ENCODE peak calls at places on chromosomes 4 and X, in seven cellular contexts. One of them, this sample, is unnamed.

GRCh38 chrX:148466292-148466691 is 34.1 kb upstream of the AFF2 start:
- DNase-seq in fibroblast of pulmonary artery: no peak
- DNase-seq in CD8-positive, alpha-beta T cell: no peak
- DNase-seq in lower leg skin: no peak
- DNase-seq in left lung: no peak
- DNase-seq in nephron progenitor cell: no peak
- DNase-seq in gastrocnemius medialis: no peak
- DNase-seq in this sample: no peak

GRCh38 chr4:86688026-86688425 is 93.9 kb downstream of the PTPN13 start:
- DNase-seq in left lung: no peak
- DNase-seq in CD8-positive, alpha-beta T cell: no peak
- DNase-seq in nephron progenitor cell: no peak
- DNase-seq in fibroblast of pulmonary artery: no peak
- DNase-seq in gastrocnemius medialis: no peak
- DNase-seq in lower leg skin: no peak
- DNase-seq in this sample: no peak

GRCh38 chrX:136255543-136255942 is 4.3 kb upstream of the MAP7D3 start:
- DNase-seq in fibroblast of pulmonary artery: no peak
- DNase-seq in CD8-positive, alpha-beta T cell: no peak
- DNase-seq in lower leg skin: no peak
- DNase-seq in nephron progenitor cell: no peak
- DNase-seq in gastrocnemius medialis: no peak
- DNase-seq in left lung: no peak
- DNase-seq in this sample: no peak

GRCh38 chrX:2692221-2693122 is 1.4 kb downstream of the CD99 start:
- DNase-seq in CD8-positive, alpha-beta T cell: no peak
- DNase-seq in left lung: no peak
- DNase-seq in fibroblast of pulmonary artery: peak; percentile 61
- DNase-seq in lower leg skin: no peak
- DNase-seq in gastrocnemius medialis: peak; percentile 39
- DNase-seq in nephron progenitor cell: peak; percentile 29
- DNase-seq in this sample: peak; percentile 34

GRCh38 chr4:80413096-80413495 is 77.6 kb downstream of the CFAP299 start:
- DNase-seq in nephron progenitor cell: no peak
- DNase-seq in lower leg skin: no peak
- DNase-seq in left lung: no peak
- DNase-seq in CD8-positive, alpha-beta T cell: no peak
- DNase-seq in gastrocnemius medialis: no peak
- DNase-seq in fibroblast of pulmonary artery: no peak
- DNase-seq in this sample: no peak

GRCh38 chrX:52574416-52575275 is 57.8 kb upstream of the XAGE1B start:
- DNase-seq in gastrocnemius medialis: no peak
- DNase-seq in lower leg skin: peak; percentile 14
- DNase-seq in left lung: no peak
- DNase-seq in CD8-positive, alpha-beta T cell: no peak
- DNase-seq in nephron progenitor cell: peak; percentile 25
- DNase-seq in fibroblast of pulmonary artery: peak; percentile 68
- DNase-seq in this sample: peak; percentile 52

GRCh38 chr4:80986021-80986420 is 44.5 kb upstream of the BMP3 start:
- DNase-seq in fibroblast of pulmonary artery: no peak
- DNase-seq in left lung: no peak
- DNase-seq in lower leg skin: no peak
- DNase-seq in nephron progenitor cell: no peak
- DNase-seq in CD8-positive, alpha-beta T cell: no peak
- DNase-seq in gastrocnemius medialis: no peak
- DNase-seq in this sample: no peak

GRCh38 chr4:16029329-16029728 is 54.5 kb downstream of the PROM1 start:
- DNase-seq in CD8-positive, alpha-beta T cell: no peak
- DNase-seq in left lung: no peak
- DNase-seq in fibroblast of pulmonary artery: peak; percentile 55
- DNase-seq in lower leg skin: no peak
- DNase-seq in gastrocnemius medialis: no peak
- DNase-seq in nephron progenitor cell: peak; percentile 13
- DNase-seq in this sample: no peak

GRCh38 chr4:6873792-6874461 is 35.7 kb upstream of the TBC1D14 start:
- DNase-seq in nephron progenitor cell: peak; percentile 74
- DNase-seq in gastrocnemius medialis: peak; percentile 73
- DNase-seq in left lung: peak; percentile 90
- DNase-seq in CD8-positive, alpha-beta T cell: peak; percentile 89
- DNase-seq in lower leg skin: peak; percentile 65
- DNase-seq in fibroblast of pulmonary artery: peak; percentile 77
- DNase-seq in this sample: peak; percentile 71

GRCh38 chr4:107794001-107794400 is 30.7 kb upstream of the SGMS2 start:
- DNase-seq in lower leg skin: no peak
- DNase-seq in CD8-positive, alpha-beta T cell: no peak
- DNase-seq in fibroblast of pulmonary artery: no peak
- DNase-seq in nephron progenitor cell: no peak
- DNase-seq in gastrocnemius medialis: no peak
- DNase-seq in left lung: no peak
- DNase-seq in this sample: no peak

GRCh38 chr4:187547281-187547680 is 448.3 kb upstream of the ZFP42 start:
- DNase-seq in left lung: no peak
- DNase-seq in nephron progenitor cell: no peak
- DNase-seq in CD8-positive, alpha-beta T cell: no peak
- DNase-seq in lower leg skin: no peak
- DNase-seq in gastrocnemius medialis: no peak
- DNase-seq in fibroblast of pulmonary artery: no peak
- DNase-seq in this sample: no peak

GRCh38 chr4:88008133-88008621 is 742 bp downstream of the PKD2 start:
- DNase-seq in CD8-positive, alpha-beta T cell: no peak
- DNase-seq in lower leg skin: no peak
- DNase-seq in nephron progenitor cell: peak; percentile 70
- DNase-seq in gastrocnemius medialis: no peak
- DNase-seq in left lung: peak; percentile 86
- DNase-seq in fibroblast of pulmonary artery: peak; percentile 55
- DNase-seq in this sample: peak; percentile 63

GRCh38 chr4:2296621-2297601 is 35.0 kb upstream of the MXD4 start:
- DNase-seq in nephron progenitor cell: no peak
- DNase-seq in fibroblast of pulmonary artery: no peak
- DNase-seq in gastrocnemius medialis: no peak
- DNase-seq in lower leg skin: no peak
- DNase-seq in left lung: peak; percentile 73
- DNase-seq in CD8-positive, alpha-beta T cell: peak; percentile 57
- DNase-seq in this sample: no peak

GRCh38 chr4:164755432-164755831 is 1.5 kb downstream of the SMIM31 start:
- DNase-seq in lower leg skin: no peak
- DNase-seq in left lung: no peak
- DNase-seq in nephron progenitor cell: no peak
- DNase-seq in CD8-positive, alpha-beta T cell: no peak
- DNase-seq in fibroblast of pulmonary artery: no peak
- DNase-seq in gastrocnemius medialis: no peak
- DNase-seq in this sample: no peak

GRCh38 chrX:20431486-20431885 is 164.8 kb upstream of the RPS6KA3 start:
- DNase-seq in CD8-positive, alpha-beta T cell: no peak
- DNase-seq in left lung: no peak
- DNase-seq in nephron progenitor cell: no peak
- DNase-seq in fibroblast of pulmonary artery: no peak
- DNase-seq in lower leg skin: no peak
- DNase-seq in gastrocnemius medialis: no peak
- DNase-seq in this sample: no peak

GRCh38 chrX:5907202-5907601 is 321.5 kb downstream of the NLGN4X start:
- DNase-seq in CD8-positive, alpha-beta T cell: no peak
- DNase-seq in gastrocnemius medialis: no peak
- DNase-seq in fibroblast of pulmonary artery: no peak
- DNase-seq in nephron progenitor cell: no peak
- DNase-seq in left lung: no peak
- DNase-seq in lower leg skin: no peak
- DNase-seq in this sample: no peak

GRCh38 chr4:42398448-42399355 is 1.4 kb downstream of the SHISA3 start:
- DNase-seq in fibroblast of pulmonary artery: no peak
- DNase-seq in lower leg skin: no peak
- DNase-seq in left lung: no peak
- DNase-seq in CD8-positive, alpha-beta T cell: no peak
- DNase-seq in nephron progenitor cell: peak; percentile 68
- DNase-seq in gastrocnemius medialis: no peak
- DNase-seq in this sample: peak; percentile 28

GRCh38 chrX:123962006-123962485 is 540 bp downstream of the STAG2 start:
- DNase-seq in CD8-positive, alpha-beta T cell: no peak
- DNase-seq in lower leg skin: no peak
- DNase-seq in gastrocnemius medialis: no peak
- DNase-seq in fibroblast of pulmonary artery: peak; percentile 7
- DNase-seq in nephron progenitor cell: no peak
- DNase-seq in left lung: no peak
- DNase-seq in this sample: no peak

GRCh38 chr4:108651068-108651794 is 832 bp downstream of the OSTC start:
- DNase-seq in gastrocnemius medialis: no peak
- DNase-seq in CD8-positive, alpha-beta T cell: no peak
- DNase-seq in left lung: no peak
- DNase-seq in nephron progenitor cell: no peak
- DNase-seq in fibroblast of pulmonary artery: peak; percentile 64
- DNase-seq in lower leg skin: no peak
- DNase-seq in this sample: no peak

GRCh38 chr4:59637596-59637995 is 1562.5 kb upstream of the ADGRL3 start:
- DNase-seq in CD8-positive, alpha-beta T cell: no peak
- DNase-seq in nephron progenitor cell: no peak
- DNase-seq in lower leg skin: no peak
- DNase-seq in gastrocnemius medialis: no peak
- DNase-seq in fibroblast of pulmonary artery: no peak
- DNase-seq in left lung: no peak
- DNase-seq in this sample: no peak

GRCh38 chr4:174674305-174674840 is 152.1 kb upstream of the HPGD start:
- DNase-seq in CD8-positive, alpha-beta T cell: no peak
- DNase-seq in fibroblast of pulmonary artery: peak; percentile 53
- DNase-seq in left lung: no peak
- DNase-seq in lower leg skin: no peak
- DNase-seq in gastrocnemius medialis: no peak
- DNase-seq in nephron progenitor cell: no peak
- DNase-seq in this sample: no peak

GRCh38 chrX:24243692-24244091 is 70.2 kb downstream of the SUPT20HL2 start:
- DNase-seq in gastrocnemius medialis: no peak
- DNase-seq in lower leg skin: no peak
- DNase-seq in fibroblast of pulmonary artery: peak; percentile 12
- DNase-seq in CD8-positive, alpha-beta T cell: no peak
- DNase-seq in nephron progenitor cell: no peak
- DNase-seq in left lung: no peak
- DNase-seq in this sample: no peak

GRCh38 chr4:56733352-56733751 is 52.3 kb upstream of the HOPX start:
- DNase-seq in CD8-positive, alpha-beta T cell: no peak
- DNase-seq in left lung: no peak
- DNase-seq in lower leg skin: no peak
- DNase-seq in gastrocnemius medialis: no peak
- DNase-seq in fibroblast of pulmonary artery: no peak
- DNase-seq in nephron progenitor cell: no peak
- DNase-seq in this sample: no peak

GRCh38 chr4:154954117-154954516 is 173.0 kb downstream of the RBM46 start:
- DNase-seq in lower leg skin: no peak
- DNase-seq in CD8-positive, alpha-beta T cell: no peak
- DNase-seq in fibroblast of pulmonary artery: no peak
- DNase-seq in nephron progenitor cell: no peak
- DNase-seq in left lung: no peak
- DNase-seq in gastrocnemius medialis: no peak
- DNase-seq in this sample: no peak

GRCh38 chrX:70455366-70456202 is 10.9 kb downstream of the DLG3 start:
- DNase-seq in CD8-positive, alpha-beta T cell: no peak
- DNase-seq in nephron progenitor cell: peak; percentile 18
- DNase-seq in fibroblast of pulmonary artery: no peak
- DNase-seq in lower leg skin: no peak
- DNase-seq in left lung: peak; percentile 34
- DNase-seq in gastrocnemius medialis: no peak
- DNase-seq in this sample: peak; percentile 44

GRCh38 chrX:111719426-111720210 is 38.6 kb downstream of the ALG13 start:
- DNase-seq in left lung: no peak
- DNase-seq in CD8-positive, alpha-beta T cell: no peak
- DNase-seq in fibroblast of pulmonary artery: peak; percentile 14
- DNase-seq in lower leg skin: no peak
- DNase-seq in gastrocnemius medialis: no peak
- DNase-seq in nephron progenitor cell: no peak
- DNase-seq in this sample: no peak

GRCh38 chrX:16196829-16197228 is 29.5 kb downstream of the MAGEB17 start:
- DNase-seq in left lung: no peak
- DNase-seq in CD8-positive, alpha-beta T cell: no peak
- DNase-seq in lower leg skin: no peak
- DNase-seq in gastrocnemius medialis: no peak
- DNase-seq in fibroblast of pulmonary artery: no peak
- DNase-seq in nephron progenitor cell: no peak
- DNase-seq in this sample: no peak

GRCh38 chrX:95318882-95319281 is 1365.8 kb upstream of the DIAPH2 start:
- DNase-seq in nephron progenitor cell: peak; percentile 23
- DNase-seq in CD8-positive, alpha-beta T cell: no peak
- DNase-seq in left lung: no peak
- DNase-seq in fibroblast of pulmonary artery: no peak
- DNase-seq in lower leg skin: no peak
- DNase-seq in gastrocnemius medialis: no peak
- DNase-seq in this sample: peak; percentile 8

GRCh38 chr4:95231713-95232112 is 317.1 kb downstream of the UNC5C start:
- DNase-seq in gastrocnemius medialis: no peak
- DNase-seq in nephron progenitor cell: no peak
- DNase-seq in CD8-positive, alpha-beta T cell: no peak
- DNase-seq in lower leg skin: no peak
- DNase-seq in fibroblast of pulmonary artery: no peak
- DNase-seq in left lung: no peak
- DNase-seq in this sample: no peak

GRCh38 chrX:134603806-134604700 is 54.2 kb downstream of the PLAC1 start:
- DNase-seq in left lung: no peak
- DNase-seq in gastrocnemius medialis: peak; percentile 55
- DNase-seq in nephron progenitor cell: no peak
- DNase-seq in fibroblast of pulmonary artery: peak; percentile 90
- DNase-seq in CD8-positive, alpha-beta T cell: no peak
- DNase-seq in lower leg skin: peak; percentile 23
- DNase-seq in this sample: no peak
- TF ChIP-seq CTCF in left lung: no peak
- TF ChIP-seq CTCF in gastrocnemius medialis: no peak
- TF ChIP-seq CTCF in nephron progenitor cell: no peak
- TF ChIP-seq CTCF in fibroblast of pulmonary artery: peak; percentile 39
- TF ChIP-seq CTCF in CD8-positive, alpha-beta T cell: no peak
- TF ChIP-seq CTCF in lower leg skin: no peak
- TF ChIP-seq CTCF in this sample: no peak

GRCh38 chr4:117560329-117560728 is 474.0 kb upstream of the NDST3 start:
- DNase-seq in left lung: no peak
- DNase-seq in gastrocnemius medialis: no peak
- DNase-seq in CD8-positive, alpha-beta T cell: no peak
- DNase-seq in lower leg skin: no peak
- DNase-seq in fibroblast of pulmonary artery: peak; percentile 1
- DNase-seq in nephron progenitor cell: no peak
- DNase-seq in this sample: no peak
- TF ChIP-seq CTCF in left lung: no peak
- TF ChIP-seq CTCF in gastrocnemius medialis: no peak
- TF ChIP-seq CTCF in CD8-positive, alpha-beta T cell: no peak
- TF ChIP-seq CTCF in lower leg skin: no peak
- TF ChIP-seq CTCF in fibroblast of pulmonary artery: no peak
- TF ChIP-seq CTCF in nephron progenitor cell: no peak
- TF ChIP-seq CTCF in this sample: no peak

GRCh38 chr4:178275671-178276360 is 833.6 kb upstream of the AGA start:
- DNase-seq in fibroblast of pulmonary artery: no peak
- DNase-seq in CD8-positive, alpha-beta T cell: no peak
- DNase-seq in nephron progenitor cell: peak; percentile 18
- DNase-seq in gastrocnemius medialis: no peak
- DNase-seq in lower leg skin: no peak
- DNase-seq in left lung: no peak
- DNase-seq in this sample: no peak
- TF ChIP-seq CTCF in fibroblast of pulmonary artery: no peak
- TF ChIP-seq CTCF in CD8-positive, alpha-beta T cell: no peak
- TF ChIP-seq CTCF in nephron progenitor cell: peak; percentile 24
- TF ChIP-seq CTCF in gastrocnemius medialis: no peak
- TF ChIP-seq CTCF in lower leg skin: no peak
- TF ChIP-seq CTCF in left lung: no peak
- TF ChIP-seq CTCF in this sample: peak; percentile 37

GRCh38 chr4:37882665-37883296 is 8.1 kb upstream of the TBC1D1 start:
- DNase-seq in left lung: no peak
- DNase-seq in nephron progenitor cell: no peak
- DNase-seq in lower leg skin: no peak
- DNase-seq in gastrocnemius medialis: no peak
- DNase-seq in fibroblast of pulmonary artery: no peak
- DNase-seq in CD8-positive, alpha-beta T cell: no peak
- DNase-seq in this sample: no peak
- TF ChIP-seq CTCF in left lung: no peak
- TF ChIP-seq CTCF in nephron progenitor cell: no peak
- TF ChIP-seq CTCF in lower leg skin: no peak
- TF ChIP-seq CTCF in gastrocnemius medialis: no peak
- TF ChIP-seq CTCF in fibroblast of pulmonary artery: peak; percentile 10
- TF ChIP-seq CTCF in CD8-positive, alpha-beta T cell: no peak
- TF ChIP-seq CTCF in this sample: no peak

GRCh38 chrX:115018040-115018647 is 728 bp upstream of the IL13RA2 start:
- DNase-seq in CD8-positive, alpha-beta T cell: no peak
- DNase-seq in gastrocnemius medialis: no peak
- DNase-seq in lower leg skin: no peak
- DNase-seq in fibroblast of pulmonary artery: peak; percentile 29
- DNase-seq in nephron progenitor cell: peak; percentile 8
- DNase-seq in left lung: no peak
- DNase-seq in this sample: no peak
- TF ChIP-seq CTCF in CD8-positive, alpha-beta T cell: no peak
- TF ChIP-seq CTCF in gastrocnemius medialis: no peak
- TF ChIP-seq CTCF in lower leg skin: no peak
- TF ChIP-seq CTCF in fibroblast of pulmonary artery: peak; percentile 15
- TF ChIP-seq CTCF in nephron progenitor cell: peak; percentile 46
- TF ChIP-seq CTCF in left lung: no peak
- TF ChIP-seq CTCF in this sample: peak; percentile 40

This sample was measured in GM13977.